ENCODE peak calls at places on chromosomes 12 and 14, in six cellular contexts. G is OCI-LY7, Y is PC-3, E is HCT116, V is GM23248, L is PC-9. C is an unnamed sample. For H3K9me2 and H3K9me3, the result is how much of the 10 kb centered on the place peaks cover.

GRCh38 chr12:79162948-79163347 is 298.4 kb downstream of the SYT1 start:
- DNase-seq in G (no peak), Y (no peak), L (no peak), E (no peak), V (no peak), C (no peak)

GRCh38 chr14:92935446-92935845 is 12.5 kb downstream of the CHGA start:
- DNase-seq in L (no peak), V (no peak), E (no peak), G (no peak), Y (no peak), C (no peak)

GRCh38 chr12:49538740-49539403 is at the start of gene KCNH3:
- DNase-seq in V (peak), Y (peak), L (peak), E (peak), G (peak), C (peak)

GRCh38 chr12:26513357-26514043 is 318.1 kb downstream of the SSPN start:
- DNase-seq in Y (no peak), E (no peak), L (no peak), V (no peak), G (no peak), C (no peak)

GRCh38 chr14:56357478-56357877 is 222.1 kb upstream of the TMEM260 start:
- DNase-seq in G (no peak), L (no peak), Y (no peak), V (no peak), E (no peak), C (no peak)

GRCh38 chr14:67426983-67427601 is 15.1 kb upstream of the PLEK2 start:
- DNase-seq in G (peak), E (peak), V (peak), Y (peak), L (peak), C (peak)

GRCh38 chr14:51603495-51603894 is 48.2 kb upstream of the FRMD6 start:
- DNase-seq in E (no peak), G (no peak), Y (no peak), V (peak), L (no peak), C (peak)

GRCh38 chr14:81275995-81276698 is 55.4 kb upstream of the GTF2A1 start:
- DNase-seq in Y (peak), L (no peak), V (no peak), E (no peak), G (no peak), C (peak)

GRCh38 chr14:105944632-105945610 is 418.5 kb downstream of the TMEM121 start:
- DNase-seq in Y (peak), V (peak), G (no peak), E (peak), L (peak), C (no peak)

GRCh38 chr14:103113774-103114173 is 9.5 kb upstream of the TNFAIP2 start:
- DNase-seq in G (no peak), V (no peak), L (no peak), Y (no peak), E (no peak), C (no peak)

GRCh38 chr12:8420506-8420905 is 35.3 kb upstream of the CLEC6A start:
- DNase-seq in L (no peak), V (no peak), Y (no peak), G (no peak), E (no peak), C (peak)

GRCh38 chr12:85923767-85924331 is 49.8 kb downstream of the NTS start:
- DNase-seq in Y (peak), G (peak), E (peak), V (peak), L (no peak), C (peak)

GRCh38 chr14:21617614-21618013 is 17.1 kb downstream of the OR10G2 start:
- DNase-seq in V (no peak), Y (no peak), L (no peak), E (no peak), G (no peak), C (no peak)

GRCh38 chr12:7130791-7131501 is 775 bp downstream of the CLSTN3 start:
- DNase-seq in Y (peak), E (no peak), L (peak), G (peak), V (peak), C (peak)

GRCh38 chr14:21408152-21408551 is 24.3 kb upstream of the SUPT16H start:
- DNase-seq in G (no peak), L (no peak), E (no peak), Y (peak), V (peak), C (no peak)

GRCh38 chr14:75906228-75906627 is 75.6 kb downstream of the TGFB3 start:
- DNase-seq in E (no peak), G (no peak), V (no peak), L (no peak), Y (no peak), C (no peak)

GRCh38 chr12:29216797-29217583 is 67.9 kb downstream of the FAR2 start:
- DNase-seq in G (no peak), Y (no peak), V (peak), E (no peak), L (no peak), C (no peak)

DNA sequence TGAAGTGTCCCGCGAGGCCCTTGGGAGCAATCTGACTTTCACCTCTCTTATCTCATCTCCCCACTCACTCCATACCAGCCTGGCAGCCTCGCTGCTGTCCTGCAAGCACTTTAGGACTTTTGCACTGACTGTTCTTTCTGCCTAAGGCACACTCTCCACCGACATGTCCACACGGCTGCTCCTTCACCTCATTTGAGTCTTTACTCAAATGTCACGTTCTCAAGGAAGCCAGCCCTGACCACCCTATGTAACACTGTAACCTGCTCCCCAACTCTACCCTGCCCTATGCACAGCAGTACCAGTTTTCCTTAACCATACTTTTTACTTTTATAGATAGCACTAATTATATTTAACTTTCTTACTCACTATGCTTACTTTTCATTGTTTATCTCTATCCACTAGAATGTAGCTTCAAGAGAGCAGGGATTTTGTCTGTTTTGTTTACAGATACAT is 32.0 kb downstream of the PRKD1 start:
- DNase-seq in V (no peak), E (no peak), Y (peak), G (no peak), L (no peak), C (peak)
- H3K9me2 ChIP-seq in V (under half), E (under half), Y (under half), G (under half), L (under half), C (under half)

DNA sequence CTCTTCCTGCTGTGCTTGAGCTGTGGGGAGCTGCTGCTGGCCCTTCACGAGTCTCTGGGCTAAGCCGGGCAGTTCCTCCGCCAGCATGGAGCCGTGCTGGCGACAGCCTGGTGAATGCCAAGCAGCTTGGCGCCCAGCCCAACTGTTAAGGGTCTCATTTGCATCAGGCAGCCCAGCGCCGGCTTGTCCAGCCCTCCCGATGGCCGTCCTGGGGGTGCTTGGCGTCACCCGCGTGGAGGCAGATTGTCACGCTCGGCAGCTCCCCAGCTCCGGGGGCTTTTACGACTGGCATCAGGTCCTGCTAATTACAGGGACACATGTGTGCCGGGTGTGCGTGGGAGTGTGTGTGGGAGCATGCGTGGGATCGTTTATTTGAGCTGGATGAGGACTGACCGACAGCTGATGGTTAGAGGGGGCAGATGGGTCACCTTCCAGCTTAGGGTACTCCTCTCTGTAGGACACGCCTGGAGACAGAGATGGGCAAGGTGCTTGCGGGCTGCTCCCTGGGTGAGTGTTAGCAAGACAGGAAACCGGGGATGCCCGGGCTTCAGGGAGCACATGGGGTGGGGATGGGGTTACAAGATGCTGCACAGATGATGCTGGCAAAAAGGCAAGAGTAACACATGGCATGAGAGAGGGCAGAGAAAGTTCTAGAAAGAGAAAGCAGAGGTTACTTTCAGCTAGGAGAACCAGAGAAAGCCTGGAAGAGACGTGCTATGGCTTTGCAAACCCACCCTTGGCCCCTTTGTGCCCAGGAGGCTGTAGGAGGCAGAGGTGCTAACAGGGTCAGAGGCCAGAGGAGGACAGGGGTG is 64.1 kb downstream of the KIF26A start:
- DNase-seq in E (no peak), V (no peak), L (no peak), G (no peak), Y (no peak), C (no peak)
- H3K9me3 ChIP-seq in E (under half), V (under half), L (under half), G (under half), Y (under half), C (under half)

GRCh38 chr14:98462908-98463307 is 809.1 kb downstream of the BCL11B start:
- DNase-seq in E (no peak), L (no peak), V (no peak), Y (no peak), G (no peak), C (no peak)

DNA sequence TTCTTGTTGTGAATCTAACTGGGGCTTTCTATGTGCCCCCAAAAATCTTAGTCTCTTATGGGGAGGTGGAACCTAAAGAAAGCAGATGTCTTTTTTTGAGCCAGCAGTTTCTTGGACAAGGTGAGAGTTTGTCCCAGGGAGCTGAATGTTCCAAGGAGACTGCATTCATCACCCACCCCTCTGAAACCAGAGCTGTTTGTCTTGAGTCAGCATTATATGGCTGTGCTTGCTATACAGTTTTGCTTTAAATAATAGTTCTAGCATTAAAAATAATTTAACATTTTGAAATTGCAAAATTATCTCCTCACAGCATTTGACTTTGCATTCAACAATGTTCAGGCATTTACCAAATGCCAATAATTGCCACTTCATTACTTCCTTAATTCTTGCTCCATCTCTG is 813.3 kb downstream of the BCL11B start:
- DNase-seq in V (no peak), Y (no peak), L (no peak), E (no peak), G (no peak), C (no peak)
- H3K9me2 ChIP-seq in V (under half), Y (under half), L (under half), E (under half), G (under half), C (under half)

DNA sequence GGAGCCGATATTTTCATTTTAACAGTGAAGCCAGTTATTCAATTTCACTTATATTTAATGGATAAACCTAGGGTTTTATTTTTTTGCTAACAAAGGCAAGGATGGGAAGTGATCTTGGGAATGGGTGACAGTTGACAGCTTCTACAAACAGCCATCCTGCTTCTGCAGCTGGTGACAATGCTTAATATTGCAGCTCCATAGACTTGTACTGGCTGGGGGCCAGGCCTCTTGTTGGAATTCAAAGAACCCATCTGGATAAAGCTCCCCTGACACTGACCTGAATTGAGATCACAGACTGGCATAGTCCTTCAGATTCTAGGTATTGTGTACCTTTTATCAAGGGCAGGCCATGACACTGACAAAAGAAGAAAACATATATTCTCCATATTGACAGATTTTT is 664.6 kb upstream of the FOXG1 start:
- DNase-seq in V (no peak), E (no peak), L (no peak), Y (no peak), G (no peak), C (no peak)
- H3K9me3 ChIP-seq in V (under half), E (under half), L (under half), Y (under half), G (under half), C (under half)

GRCh38 chr12:54220092-54220557 is 31.3 kb upstream of the SMUG1 start:
- DNase-seq in L (peak), G (peak), V (peak), E (peak), Y (peak), C (peak)

GRCh38 chr12:54216580-54217308 is 28.0 kb upstream of the SMUG1 start:
- DNase-seq in E (peak), L (peak), Y (peak), V (peak), G (peak), C (peak)

GRCh38 chr12:54215990-54216579 is 27.3 kb upstream of the SMUG1 start:
- DNase-seq in G (peak), Y (no peak), V (no peak), E (no peak), L (no peak), C (peak)

GRCh38 chr12:54217309-54217661 is 28.5 kb upstream of the SMUG1 start:
- DNase-seq in L (no peak), G (no peak), V (no peak), Y (no peak), E (no peak), C (no peak)

GRCh38 chr12:54217774-54218221 is 29.0 kb upstream of the SMUG1 start:
- DNase-seq in G (peak), E (no peak), L (no peak), V (peak), Y (no peak), C (peak)
- H3K9me2 ChIP-seq in G (under half), E (under half), L (under half), V (under half), Y (under half), C (under half)

DNA sequence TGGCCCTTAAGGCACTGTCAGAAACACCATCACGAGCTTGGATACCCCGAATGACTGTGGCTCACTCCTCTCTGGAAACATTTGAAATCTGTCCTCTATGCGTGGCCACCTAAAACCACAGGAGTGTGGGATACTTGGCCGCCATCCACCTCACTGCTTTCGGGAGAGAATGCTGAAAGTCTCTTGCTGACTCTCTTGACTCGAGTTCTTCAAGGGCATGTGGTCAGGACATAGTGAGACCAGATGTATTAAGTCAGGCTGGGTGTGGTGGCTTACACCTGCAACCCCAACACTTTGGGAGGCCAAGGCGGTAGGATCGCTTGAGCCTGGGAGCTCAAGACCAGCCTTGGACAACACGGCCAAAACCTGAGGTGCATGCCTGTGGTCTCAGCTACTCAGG is 174.7 kb upstream of the ALG10B start:
- DNase-seq in L (no peak), Y (no peak), V (no peak), G (no peak), E (no peak), C (no peak)
- H3K9me3 ChIP-seq in L (under half), Y (under half), V (under half), G (under half), E (under half), C (under half)

DNA sequence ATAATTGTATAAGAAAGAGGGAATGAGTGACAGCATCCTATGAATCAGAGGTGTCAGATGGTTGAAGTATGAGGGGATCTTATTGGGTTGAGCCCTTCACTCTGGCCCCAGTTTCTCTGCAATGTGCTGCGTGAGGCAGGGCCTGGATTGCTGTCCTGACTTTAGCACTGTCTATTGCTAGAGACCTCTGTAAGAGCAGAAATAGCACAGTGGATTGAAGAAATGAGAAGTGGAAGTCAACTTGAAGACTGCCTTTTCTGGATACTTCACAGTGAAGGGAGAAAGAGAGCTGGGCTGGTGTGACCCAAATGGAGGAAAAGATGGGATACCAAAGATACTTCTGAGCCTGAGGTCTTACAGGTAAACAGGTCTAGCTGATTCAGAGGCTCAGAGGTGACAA is 5.8 kb downstream of the ASCL4 start:
- DNase-seq in V (no peak), Y (no peak), G (no peak), E (no peak), L (no peak), C (no peak)
- H3K9me2 ChIP-seq in V (under half), Y (under half), G (under half), E (under half), L (under half), C (under half)

GRCh38 chr12:106741247-106741646 is 33.2 kb upstream of the RIC8B start:
- DNase-seq in E (no peak), G (no peak), L (no peak), Y (no peak), V (no peak), C (no peak)
- H3K9me3 ChIP-seq in E (under half), G (under half), L (under half), Y (under half), V (under half), C (under half)

DNA sequence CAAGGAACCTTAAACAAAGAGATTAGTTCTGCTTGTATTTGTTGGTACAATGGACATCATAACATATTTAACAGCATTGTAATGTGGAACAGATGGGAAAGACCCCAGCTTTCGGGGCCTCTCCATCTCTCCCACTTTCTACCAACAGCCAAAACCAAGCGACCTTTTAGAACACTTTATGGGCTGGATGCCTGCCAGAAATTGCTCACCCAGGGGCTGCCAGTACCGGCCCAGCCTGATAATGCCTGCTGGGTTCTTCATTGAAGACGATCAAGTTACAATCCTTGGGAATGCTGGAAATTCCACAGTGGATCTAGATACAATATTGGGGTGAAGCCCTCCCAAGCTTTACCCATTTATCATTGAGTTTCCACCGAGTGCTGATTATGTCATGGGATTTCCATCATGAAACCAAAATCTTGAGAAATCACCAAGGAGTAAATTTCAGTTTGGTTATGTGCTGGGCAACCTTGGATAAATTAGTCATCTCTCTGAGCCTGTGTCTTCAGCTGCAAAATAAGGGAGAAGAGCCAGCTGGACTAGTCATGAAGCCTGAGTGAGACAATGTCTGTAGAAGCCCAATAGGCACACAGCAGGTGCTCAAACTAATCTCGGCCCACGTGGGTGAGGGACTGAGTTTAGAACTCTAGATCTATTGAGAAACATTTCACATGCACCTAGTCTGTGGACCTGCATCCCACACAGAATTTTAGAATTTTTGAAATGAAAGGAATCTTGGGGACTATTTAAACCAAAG is 75.5 kb upstream of the CLMN start:
- DNase-seq in G (no peak), V (peak), Y (no peak), E (no peak), L (no peak), C (no peak)
- H3K9me2 ChIP-seq in G (under half), V (under half), Y (under half), E (under half), L (under half), C (under half)

GRCh38 chr12:133023566-133023965 is 13.7 kb upstream of the ZNF84 start:
- DNase-seq in L (no peak), E (no peak), Y (peak), V (peak), G (no peak), C (no peak)

DNA sequence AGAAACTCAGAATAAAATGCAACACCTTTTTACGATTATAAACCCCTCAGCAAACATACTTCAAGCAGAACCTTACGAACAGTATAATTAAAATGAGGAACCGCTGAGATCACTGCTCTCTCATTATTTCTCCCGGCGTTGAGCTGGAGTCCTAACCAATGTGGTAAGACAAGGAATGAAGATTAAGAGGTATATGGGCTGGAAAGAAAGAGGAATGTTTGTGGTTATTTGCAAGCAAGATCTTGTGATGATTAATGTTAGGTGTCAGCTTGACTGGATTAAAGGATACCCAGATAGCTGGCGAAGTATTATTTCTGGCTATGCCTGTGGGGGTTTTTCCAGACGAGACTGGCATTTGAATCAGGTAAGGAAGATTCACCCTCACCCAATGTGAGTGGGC is 10.3 kb upstream of the ZNF84 start:
- DNase-seq in G (no peak), E (no peak), L (no peak), Y (no peak), V (no peak), C (no peak)
- H3K9me3 ChIP-seq in G (under half), E (under half), L (under half), Y (under half), V (under half), C (under half)

C was measured in hepatocyte.